ENCODE peak calls at places on chromosomes 12 and 14, in six cellular contexts. One of them, this sample, is unnamed.

GRCh38 chr14:50932159-50932558 is 12.1 kb downstream of the PYGL start:
- DNase-seq in Peyer's patch: no peak
- DNase-seq in lung: no peak
- DNase-seq in fibroblast of lung: no peak
- DNase-seq in H9: no peak
- DNase-seq in colonic mucosa: peak; percentile 12
- DNase-seq in this sample: no peak

GRCh38 chr12:53974084-53975018 is at the start of gene HOTAIR:
- DNase-seq in Peyer's patch: no peak
- DNase-seq in lung: no peak
- DNase-seq in fibroblast of lung: no peak
- DNase-seq in H9: peak; percentile 55
- DNase-seq in colonic mucosa: no peak
- DNase-seq in this sample: peak; percentile 70

GRCh38 chr14:97618917-97619690 is 821.9 kb downstream of the VRK1 start:
- DNase-seq in Peyer's patch: no peak
- DNase-seq in lung: no peak
- DNase-seq in fibroblast of lung: no peak
- DNase-seq in H9: no peak
- DNase-seq in colonic mucosa: no peak
- DNase-seq in this sample: no peak

GRCh38 chr12:31221566-31221945 is 104.4 kb downstream of the SINHCAF start:
- DNase-seq in Peyer's patch: peak; percentile 38
- DNase-seq in lung: no peak
- DNase-seq in fibroblast of lung: no peak
- DNase-seq in H9: no peak
- DNase-seq in colonic mucosa: no peak
- DNase-seq in this sample: no peak

GRCh38 chr12:68856510-68856909 is 48.5 kb downstream of the MDM2 start:
- DNase-seq in Peyer's patch: no peak
- DNase-seq in lung: no peak
- DNase-seq in fibroblast of lung: no peak
- DNase-seq in H9: no peak
- DNase-seq in colonic mucosa: no peak
- DNase-seq in this sample: no peak

GRCh38 chr12:132275110-132275531 is 54.3 kb downstream of the GALNT9 start:
- DNase-seq in Peyer's patch: no peak
- DNase-seq in lung: no peak
- DNase-seq in fibroblast of lung: peak; percentile 36
- DNase-seq in H9: peak; percentile 96
- DNase-seq in colonic mucosa: peak; percentile 74
- DNase-seq in this sample: peak; percentile 97

GRCh38 chr14:51996148-51996746 is 6.9 kb downstream of the RTRAF start:
- DNase-seq in Peyer's patch: no peak
- DNase-seq in lung: no peak
- DNase-seq in fibroblast of lung: peak; percentile 81
- DNase-seq in H9: no peak
- DNase-seq in colonic mucosa: no peak
- DNase-seq in this sample: no peak

GRCh38 chr14:93914278-93914677 is 12.9 kb upstream of the FAM181A start:
- DNase-seq in Peyer's patch: no peak
- DNase-seq in lung: no peak
- DNase-seq in fibroblast of lung: no peak
- DNase-seq in H9: no peak
- DNase-seq in colonic mucosa: no peak
- DNase-seq in this sample: no peak

GRCh38 chr12:6927379-6927991 is at the start of gene ATN1:
- DNase-seq in Peyer's patch: peak; percentile 82
- DNase-seq in lung: peak; percentile 78
- DNase-seq in fibroblast of lung: peak; percentile 87
- DNase-seq in H9: peak; percentile 88
- DNase-seq in colonic mucosa: peak; percentile 79
- DNase-seq in this sample: peak; percentile 95

GRCh38 chr12:95733156-95733825 is 57.3 kb downstream of the NTN4 start:
- DNase-seq in Peyer's patch: no peak
- DNase-seq in lung: no peak
- DNase-seq in fibroblast of lung: peak; percentile 92
- DNase-seq in H9: no peak
- DNase-seq in colonic mucosa: peak; percentile 33
- DNase-seq in this sample: no peak

DNA sequence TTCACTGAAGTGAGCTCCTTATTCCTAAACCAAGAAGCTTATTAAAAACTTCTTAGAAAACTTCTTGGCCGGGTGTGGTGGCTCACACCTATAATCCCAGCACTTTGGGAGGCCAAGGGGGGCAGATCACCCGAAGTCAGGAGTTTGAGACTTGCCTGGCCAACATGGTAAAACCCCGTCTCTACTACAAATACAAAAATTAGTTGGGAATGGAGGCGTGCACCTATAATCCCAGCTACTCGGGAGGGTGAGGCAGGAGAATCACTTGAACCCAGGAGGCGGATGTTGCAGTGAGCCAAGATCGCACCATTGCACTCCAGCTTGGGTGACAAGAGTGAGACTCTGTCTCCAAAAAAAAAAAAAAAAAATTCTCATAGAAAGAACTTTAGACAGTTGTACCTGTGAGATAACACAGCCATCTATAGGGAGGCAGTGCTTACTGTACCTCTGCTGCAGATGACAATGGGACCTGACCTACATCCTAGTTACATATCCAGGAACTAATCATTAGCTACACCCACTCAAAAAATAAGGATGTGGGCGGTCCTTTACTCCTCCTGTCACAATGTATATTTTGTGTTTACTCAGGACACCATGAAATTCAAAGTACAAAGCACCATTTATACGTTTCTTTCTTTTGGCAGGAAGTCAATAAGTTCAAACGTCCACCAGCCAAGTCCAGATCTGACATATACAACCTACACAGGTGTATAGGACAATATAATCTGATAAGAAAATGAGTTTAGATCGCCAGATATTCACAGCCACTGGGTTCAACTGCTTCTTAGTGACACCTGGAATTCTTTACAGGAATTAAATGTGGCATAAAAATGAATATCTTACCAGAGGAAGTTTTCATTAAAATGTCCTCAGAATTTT is 14.9 kb downstream of the STXBP6 start:
- DNase-seq in Peyer's patch: no peak
- DNase-seq in lung: no peak
- DNase-seq in fibroblast of lung: no peak
- DNase-seq in H9: no peak
- DNase-seq in colonic mucosa: peak; percentile 74
- DNase-seq in this sample: no peak
- TF ChIP-seq CTCF in Peyer's patch: no peak
- TF ChIP-seq CTCF in lung: no peak
- TF ChIP-seq CTCF in fibroblast of lung: no peak
- TF ChIP-seq CTCF in H9: no peak
- TF ChIP-seq CTCF in colonic mucosa: no peak
- TF ChIP-seq CTCF in this sample: no peak

DNA sequence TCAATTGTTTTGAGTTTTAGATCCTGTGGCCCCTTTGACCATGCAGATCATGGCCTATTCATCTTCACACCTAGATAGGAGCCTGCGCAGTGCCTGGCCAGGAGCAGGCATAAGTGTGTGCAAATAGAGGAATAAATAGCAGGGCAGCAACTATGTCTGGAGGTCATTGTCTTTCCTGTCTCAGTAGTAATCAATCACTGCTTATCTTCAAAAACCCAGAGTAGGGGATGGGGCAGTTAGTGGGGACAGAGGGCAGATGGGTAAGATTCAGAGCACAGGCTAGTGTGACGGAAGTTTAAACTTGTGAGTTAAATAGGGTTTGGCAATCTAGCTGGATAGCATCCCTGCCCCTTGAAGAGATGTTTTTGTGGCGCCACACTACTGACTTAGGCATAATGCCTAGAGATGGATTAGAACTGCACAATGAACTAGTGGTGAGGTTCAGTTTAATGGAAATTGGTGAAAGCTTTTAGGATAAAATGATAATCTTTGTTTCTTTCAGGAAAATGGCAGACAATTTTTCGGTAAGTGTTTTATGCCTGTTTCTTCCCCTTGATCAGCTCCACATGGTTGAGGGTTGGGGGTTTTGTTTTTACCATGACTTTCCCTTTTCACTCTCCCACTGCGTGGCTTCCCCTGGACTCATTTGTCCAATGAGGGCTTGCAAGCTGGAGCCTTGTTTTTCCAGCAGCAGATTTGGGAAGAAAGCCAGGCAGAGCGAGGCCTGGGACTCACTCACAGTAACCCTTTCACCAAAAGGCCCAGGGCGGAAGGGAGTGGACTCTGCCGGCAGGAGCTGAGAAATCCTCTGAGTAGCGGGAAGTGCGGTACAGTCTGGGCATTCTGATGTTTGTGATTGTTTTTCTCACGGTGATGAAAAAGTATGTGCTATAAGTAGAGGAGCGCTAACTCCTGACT is 8.1 kb downstream of the LGALS3 start:
- DNase-seq in Peyer's patch: no peak
- DNase-seq in lung: peak; percentile 60
- DNase-seq in fibroblast of lung: peak; percentile 89
- DNase-seq in H9: no peak
- DNase-seq in colonic mucosa: peak; percentile 63
- DNase-seq in this sample: no peak
- H3K27ac ChIP-seq in Peyer's patch: peak overlapping the region; percentile 65
- H3K27ac ChIP-seq in lung: peak overlapping the region; percentile 79
- H3K27ac ChIP-seq in fibroblast of lung: peak overlapping the region; percentile 87
- H3K27ac ChIP-seq in H9: no peak overlapping the region
- H3K27ac ChIP-seq in colonic mucosa: peak overlapping the region; percentile 37
- H3K27ac ChIP-seq in this sample: no peak overlapping the region

GRCh38 chr14:105105158-105105557 is 39.9 kb upstream of the GPR132 start:
- DNase-seq in Peyer's patch: no peak
- DNase-seq in lung: no peak
- DNase-seq in fibroblast of lung: no peak
- DNase-seq in H9: no peak
- DNase-seq in colonic mucosa: no peak
- DNase-seq in this sample: no peak

GRCh38 chr14:105108516-105108864 is 43.3 kb upstream of the GPR132 start:
- DNase-seq in Peyer's patch: no peak
- DNase-seq in lung: no peak
- DNase-seq in fibroblast of lung: no peak
- DNase-seq in H9: no peak
- DNase-seq in colonic mucosa: no peak
- DNase-seq in this sample: no peak

GRCh38 chr14:105107351-105107750 is 42.1 kb upstream of the GPR132 start:
- DNase-seq in Peyer's patch: no peak
- DNase-seq in lung: no peak
- DNase-seq in fibroblast of lung: no peak
- DNase-seq in H9: no peak
- DNase-seq in colonic mucosa: no peak
- DNase-seq in this sample: no peak

GRCh38 chr14:105102893-105103292 is 37.7 kb upstream of the GPR132 start:
- DNase-seq in Peyer's patch: no peak
- DNase-seq in lung: no peak
- DNase-seq in fibroblast of lung: no peak
- DNase-seq in H9: no peak
- DNase-seq in colonic mucosa: no peak
- DNase-seq in this sample: no peak

GRCh38 chr14:105107781-105108515 is 42.7 kb upstream of the GPR132 start:
- DNase-seq in Peyer's patch: no peak
- DNase-seq in lung: no peak
- DNase-seq in fibroblast of lung: no peak
- DNase-seq in H9: no peak
- DNase-seq in colonic mucosa: no peak
- DNase-seq in this sample: no peak
- TF ChIP-seq CTCF in Peyer's patch: no peak
- TF ChIP-seq CTCF in lung: no peak
- TF ChIP-seq CTCF in fibroblast of lung: no peak
- TF ChIP-seq CTCF in H9: no peak
- TF ChIP-seq CTCF in colonic mucosa: no peak
- TF ChIP-seq CTCF in this sample: no peak

GRCh38 chr12:89348894-89349669 is 3.2 kb downstream of the DUSP6 start:
- DNase-seq in Peyer's patch: no peak
- DNase-seq in lung: no peak
- DNase-seq in fibroblast of lung: no peak
- DNase-seq in H9: no peak
- DNase-seq in colonic mucosa: no peak
- DNase-seq in this sample: no peak

GRCh38 chr12:89351489-89352241 is 636 bp downstream of the DUSP6 start:
- DNase-seq in Peyer's patch: peak; percentile 78
- DNase-seq in lung: peak; percentile 48
- DNase-seq in fibroblast of lung: peak; percentile 45
- DNase-seq in H9: no peak
- DNase-seq in colonic mucosa: peak; percentile 52
- DNase-seq in this sample: peak; percentile 81

GRCh38 chr12:89350661-89351488 is 1.4 kb downstream of the DUSP6 start:
- DNase-seq in Peyer's patch: peak; percentile 56
- DNase-seq in lung: no peak
- DNase-seq in fibroblast of lung: peak; percentile 45
- DNase-seq in H9: no peak
- DNase-seq in colonic mucosa: peak; percentile 35
- DNase-seq in this sample: peak; percentile 70

GRCh38 chr12:89350260-89350659 is 2.0 kb downstream of the DUSP6 start:
- DNase-seq in Peyer's patch: no peak
- DNase-seq in lung: no peak
- DNase-seq in fibroblast of lung: no peak
- DNase-seq in H9: no peak
- DNase-seq in colonic mucosa: no peak
- DNase-seq in this sample: no peak

DNA sequence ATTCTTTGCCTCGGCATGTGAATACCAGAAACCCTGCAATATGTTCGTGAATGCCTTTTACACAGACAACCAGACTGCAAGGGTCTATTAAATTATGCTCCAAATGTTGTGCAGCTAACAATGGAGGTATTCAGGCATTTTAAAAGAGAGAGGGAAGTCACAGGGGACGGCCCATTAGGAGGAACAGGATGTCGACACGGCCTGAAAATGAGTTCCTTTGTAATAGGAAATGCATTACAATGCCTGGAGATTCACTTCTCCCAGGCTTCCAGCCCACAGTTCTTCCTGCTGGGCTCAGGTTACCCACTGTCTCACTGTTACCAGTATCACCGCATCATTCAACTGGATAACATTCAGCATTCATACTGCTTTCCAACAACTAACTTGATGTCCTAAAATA is 2.5 kb downstream of the DUSP6 start:
- DNase-seq in Peyer's patch: no peak
- DNase-seq in lung: peak; percentile 65
- DNase-seq in fibroblast of lung: peak; percentile 71
- DNase-seq in H9: peak; percentile 87
- DNase-seq in colonic mucosa: peak; percentile 39
- DNase-seq in this sample: peak; percentile 81
- H3K27ac ChIP-seq in Peyer's patch: peak overlapping the region; percentile 99
- H3K27ac ChIP-seq in lung: peak overlapping the region; percentile 61
- H3K27ac ChIP-seq in fibroblast of lung: peak overlapping the region; percentile 96
- H3K27ac ChIP-seq in H9: peak overlapping the region; percentile 52
- H3K27ac ChIP-seq in colonic mucosa: peak overlapping the region; percentile 99
- H3K27ac ChIP-seq in this sample: peak overlapping the region; percentile 69